ENCODE peak calls at places on chromosome 7, in eight cellular contexts. H is heart left ventricle, L is thyroid gland, K is stomach, I is lower leg skin, C is ovary, U is esophagus muscularis mucosa, Z is A549. A is an unnamed sample.

GRCh38 chr7:155341463-155341983 is 43.8 kb downstream of the INSIG1 start:
- DNase-seq in Z (no peak), I (no peak), U (no peak), L (no peak), K (no peak), H (no peak), C (no peak), A (no peak)

GRCh38 chr7:26457702-26458327 is 166.2 kb downstream of the SNX10 start:
- DNase-seq in L (no peak), K (no peak), C (no peak), H (no peak), Z (no peak), U (no peak), I (peak; percentile 29), A (no peak)

GRCh38 chr7:155130493-155130892 is 60.4 kb downstream of the HTR5A start:
- DNase-seq in Z (no peak), H (no peak), K (no peak), C (no peak), L (no peak), I (no peak), U (no peak), A (no peak)

GRCh38 chr7:44280993-44281721 is 44.2 kb downstream of the CAMK2B start:
- DNase-seq in H (peak; percentile 54), I (no peak), U (no peak), Z (no peak), L (no peak), C (peak; percentile 5), K (no peak), A (no peak)

GRCh38 chr7:127815631-127816145 is 163.7 kb downstream of the SND1 start:
- DNase-seq in I (no peak), H (no peak), K (no peak), C (no peak), Z (no peak), U (no peak), L (peak; percentile 53), A (no peak)

GRCh38 chr7:44595934-44596635 is 10.3 kb upstream of the OGDH start:
- DNase-seq in C (no peak), K (no peak), I (no peak), H (no peak), U (no peak), L (peak; percentile 90), Z (no peak), A (no peak)

GRCh38 chr7:101563198-101563901 is 65.7 kb downstream of the MYL10 start:
- DNase-seq in K (no peak), L (no peak), C (no peak), I (no peak), U (no peak), H (no peak), Z (no peak), A (no peak)

GRCh38 chr7:47357398-47357797 is 224.5 kb downstream of the TNS3 start:
- DNase-seq in I (no peak), Z (no peak), L (no peak), H (no peak), K (no peak), U (no peak), C (no peak), A (no peak)

GRCh38 chr7:152709307-152710133 is 33.6 kb upstream of the XRCC2 start:
- DNase-seq in H (no peak), U (no peak), L (no peak), Z (no peak), K (no peak), C (no peak), I (no peak), A (no peak)

GRCh38 chr7:42345478-42346299 is 108.7 kb upstream of the GLI3 start:
- DNase-seq in U (no peak), I (no peak), H (no peak), L (no peak), C (no peak), K (no peak), Z (no peak), A (no peak)

GRCh38 chr7:42677751-42678231 is 234.1 kb downstream of the C7orf25 start:
- DNase-seq in C (no peak), L (no peak), Z (no peak), U (no peak), H (peak; percentile 22), I (peak; percentile 72), K (no peak), A (peak; percentile 45)

GRCh38 chr7:141202540-141202939 is 128.7 kb downstream of the TMEM178B start:
- DNase-seq in L (peak; percentile 19), Z (no peak), U (no peak), H (no peak), I (no peak), K (no peak), C (no peak), A (no peak)

GRCh38 chr7:29287366-29287765 is 92.8 kb downstream of the CHN2 start:
- DNase-seq in H (no peak), Z (peak; percentile 7), I (no peak), L (no peak), K (no peak), U (no peak), C (no peak), A (peak; percentile 76)

GRCh38 chr7:154436560-154436959 is 384.4 kb downstream of the DPP6 start:
- DNase-seq in K (no peak), U (no peak), L (no peak), I (no peak), H (no peak), C (no peak), Z (no peak), A (no peak)

GRCh38 chr7:432933-433332 is 86.7 kb downstream of the PDGFA start:
- DNase-seq in Z (no peak), U (no peak), H (no peak), C (no peak), L (no peak), K (no peak), I (no peak), A (no peak)

GRCh38 chr7:985915-986741 is 3.1 kb downstream of the CYP2W1 start:
- DNase-seq in H (no peak), I (no peak), U (no peak), C (peak; percentile 74), Z (peak; percentile 38), K (no peak), L (no peak), A (peak; percentile 92)

GRCh38 chr7:155296788-155297516 is 726 bp upstream of the INSIG1 start:
- DNase-seq in U (no peak), Z (peak; percentile 46), H (peak; percentile 74), K (peak; percentile 58), I (peak; percentile 64), L (peak; percentile 48), C (peak; percentile 76), A (peak; percentile 71)

GRCh38 chr7:123633553-123633952 is 22.1 kb upstream of the LMOD2 start:
- DNase-seq in K (no peak), I (no peak), U (no peak), L (no peak), H (no peak), Z (no peak), C (no peak), A (peak; percentile 12)

GRCh38 chr7:44080686-44081265 is 1.6 kb downstream of the POLM start:
- DNase-seq in Z (no peak), I (no peak), K (no peak), C (no peak), H (no peak), U (no peak), L (no peak), A (no peak)

GRCh38 chr7:33421384-33421783 is 292.0 kb downstream of the BBS9 start:
- DNase-seq in U (no peak), L (no peak), Z (no peak), K (no peak), H (no peak), C (no peak), I (no peak), A (no peak)

GRCh38 chr7:43735802-43736603 is 6.7 kb upstream of the COA1 start:
- DNase-seq in K (no peak), U (no peak), I (no peak), H (no peak), L (no peak), Z (no peak), C (no peak), A (no peak)

DNA sequence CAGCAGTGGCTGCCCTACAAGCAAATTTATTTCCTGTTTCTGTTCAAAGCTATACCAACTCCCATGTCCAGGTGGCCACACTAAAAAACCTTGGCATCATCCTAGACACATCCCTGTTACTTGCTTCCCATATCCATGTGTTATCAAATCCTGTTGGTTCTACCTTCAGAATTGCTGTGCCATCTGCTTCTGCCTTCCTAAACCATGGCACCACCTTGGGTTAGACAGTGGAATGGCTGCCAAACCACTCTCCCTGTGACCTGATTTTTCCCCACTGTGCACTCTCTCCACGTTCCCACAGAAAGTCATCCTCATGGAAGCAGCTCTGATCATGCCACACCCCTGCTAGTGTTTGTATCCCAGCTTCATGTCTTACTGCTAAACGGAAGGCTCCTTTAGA is 697.6 kb upstream of the GALNT17 start:
- DNase-seq in I (no peak), K (no peak), H (no peak), U (no peak), L (no peak), Z (peak; percentile 3), C (no peak), A (no peak)
- TF ChIP-seq POLR2A in I (no peak), K (no peak), H (no peak), U (no peak), L (no peak), Z (no peak), C (no peak), A (no peak)

GRCh38 chr7:106657085-106657991 is 3.6 kb downstream of the CCDC71L start:
- DNase-seq in C (no peak), U (no peak), I (no peak), H (no peak), K (no peak), Z (no peak), L (no peak), A (no peak)
- TF ChIP-seq POLR2A in C (no peak), U (no peak), I (no peak), H (no peak), K (no peak), Z (no peak), L (no peak), A (no peak)

GRCh38 chr7:16644987-16645592 is 464 bp downstream of the ANKMY2 start:
- DNase-seq in C (peak; percentile 70), U (no peak), K (peak; percentile 27), L (peak; percentile 30), I (peak; percentile 47), Z (no peak), H (peak; percentile 59), A (peak; percentile 44)

GRCh38 chr7:16644624-16644986 is 949 bp downstream of the ANKMY2 start:
- DNase-seq in C (peak; percentile 63), Z (peak; percentile 71), H (peak; percentile 59), K (peak; percentile 57), I (peak; percentile 59), L (peak; percentile 58), U (no peak), A (peak; percentile 88)

GRCh38 chr7:16644157-16644556 is 1.4 kb downstream of the ANKMY2 start:
- DNase-seq in U (no peak), L (no peak), K (no peak), Z (no peak), H (no peak), I (no peak), C (no peak), A (no peak)

GRCh38 chr7:16646427-16647081 is 573 bp downstream of the BZW2 start:
- DNase-seq in K (no peak), Z (no peak), L (no peak), I (no peak), U (no peak), H (no peak), C (no peak), A (no peak)

GRCh38 chr7:16645593-16646426 is at the start of the genes ANKMY2 and BZW2:
- DNase-seq in I (peak; percentile 94), C (peak; percentile 93), Z (peak; percentile 96), L (peak; percentile 97), K (peak; percentile 94), U (peak; percentile 98), H (peak; percentile 98), A (peak; percentile 98)
- TF ChIP-seq POLR2A in I (no peak), C (peak; percentile 87), Z (peak; percentile 100), L (peak; percentile 96), K (peak; percentile 78), U (peak; percentile 89), H (peak; percentile 98), A (peak; percentile 100)

GRCh38 chr7:118312051-118312450 is 87.5 kb downstream of the ANKRD7 start:
- DNase-seq in L (no peak), C (no peak), H (no peak), Z (peak; percentile 4), I (no peak), K (no peak), U (no peak), A (no peak)
- TF ChIP-seq POLR2A in L (no peak), C (no peak), H (no peak), Z (no peak), I (no peak), K (no peak), U (no peak), A (no peak)

A was measured in H54.